ENCODE peak calls at places on chromosomes 12 and 14, in four cellular contexts. One of them, this sample, is unnamed.

GRCh38 chr12:116599285-116600122 is 40.3 kb downstream of the MAP1LC3B2 start:
- DNase-seq in activated CD4-positive, alpha-beta T cell treated with anti-CD3 and anti-CD28 coated beads, Interleukin-2, amount 10 ng/mL, durations not matched to agents 24 days and 14 days: peak
- DNase-seq in epithelial cell of esophagus: peak
- DNase-seq in GM18507: peak
- DNase-seq in this sample: no peak

GRCh38 chr12:108826115-108826806 is 31.1 kb downstream of the SSH1 start:
- DNase-seq in activated CD4-positive, alpha-beta T cell treated with anti-CD3 and anti-CD28 coated beads, Interleukin-2, amount 10 ng/mL, durations not matched to agents 24 days and 14 days: no peak
- DNase-seq in epithelial cell of esophagus: no peak
- DNase-seq in GM18507: no peak
- DNase-seq in this sample: no peak

GRCh38 chr12:93518725-93519124 is 51.4 kb downstream of the MRPL42 start:
- DNase-seq in activated CD4-positive, alpha-beta T cell treated with anti-CD3 and anti-CD28 coated beads, Interleukin-2, amount 10 ng/mL, durations not matched to agents 24 days and 14 days: no peak
- DNase-seq in epithelial cell of esophagus: peak
- DNase-seq in GM18507: no peak
- DNase-seq in this sample: no peak

GRCh38 chr12:93135286-93136239 is 206.5 kb upstream of the EEA1 start:
- DNase-seq in activated CD4-positive, alpha-beta T cell treated with anti-CD3 and anti-CD28 coated beads, Interleukin-2, amount 10 ng/mL, durations not matched to agents 24 days and 14 days: peak
- DNase-seq in epithelial cell of esophagus: no peak
- DNase-seq in GM18507: no peak
- DNase-seq in this sample: peak

GRCh38 chr12:34598352-34598827 is 576.1 kb downstream of the ALG10 start:
- DNase-seq in activated CD4-positive, alpha-beta T cell treated with anti-CD3 and anti-CD28 coated beads, Interleukin-2, amount 10 ng/mL, durations not matched to agents 24 days and 14 days: no peak
- DNase-seq in epithelial cell of esophagus: no peak
- DNase-seq in GM18507: no peak
- DNase-seq in this sample: no peak

GRCh38 chr12:79482323-79482722 is 208.4 kb downstream of the PAWR start:
- DNase-seq in activated CD4-positive, alpha-beta T cell treated with anti-CD3 and anti-CD28 coated beads, Interleukin-2, amount 10 ng/mL, durations not matched to agents 24 days and 14 days: no peak
- DNase-seq in epithelial cell of esophagus: no peak
- DNase-seq in GM18507: no peak
- DNase-seq in this sample: no peak

GRCh38 chr14:25090281-25090680 is 40.3 kb upstream of the STXBP6 start:
- DNase-seq in activated CD4-positive, alpha-beta T cell treated with anti-CD3 and anti-CD28 coated beads, Interleukin-2, amount 10 ng/mL, durations not matched to agents 24 days and 14 days: no peak
- DNase-seq in epithelial cell of esophagus: no peak
- DNase-seq in GM18507: no peak
- DNase-seq in this sample: no peak

GRCh38 chr12:62446741-62447452 is 19.7 kb upstream of the MON2 start:
- DNase-seq in activated CD4-positive, alpha-beta T cell treated with anti-CD3 and anti-CD28 coated beads, Interleukin-2, amount 10 ng/mL, durations not matched to agents 24 days and 14 days: no peak
- DNase-seq in epithelial cell of esophagus: no peak
- DNase-seq in GM18507: no peak
- DNase-seq in this sample: no peak

GRCh38 chr14:103705158-103705523 is 10.1 kb downstream of the XRCC3 start:
- DNase-seq in activated CD4-positive, alpha-beta T cell treated with anti-CD3 and anti-CD28 coated beads, Interleukin-2, amount 10 ng/mL, durations not matched to agents 24 days and 14 days: no peak
- DNase-seq in epithelial cell of esophagus: peak
- DNase-seq in GM18507: no peak
- DNase-seq in this sample: no peak

GRCh38 chr14:94003397-94003796 is 6.3 kb downstream of the CCDC197 start:
- DNase-seq in activated CD4-positive, alpha-beta T cell treated with anti-CD3 and anti-CD28 coated beads, Interleukin-2, amount 10 ng/mL, durations not matched to agents 24 days and 14 days: no peak
- DNase-seq in epithelial cell of esophagus: no peak
- DNase-seq in GM18507: no peak
- DNase-seq in this sample: no peak

GRCh38 chr14:100731846-100732765 is 5.4 kb downstream of the DLK1 start:
- DNase-seq in activated CD4-positive, alpha-beta T cell treated with anti-CD3 and anti-CD28 coated beads, Interleukin-2, amount 10 ng/mL, durations not matched to agents 24 days and 14 days: no peak
- DNase-seq in epithelial cell of esophagus: no peak
- DNase-seq in GM18507: no peak
- DNase-seq in this sample: no peak

GRCh38 chr12:41983394-41983793 is 161.3 kb downstream of the GXYLT1 start:
- DNase-seq in activated CD4-positive, alpha-beta T cell treated with anti-CD3 and anti-CD28 coated beads, Interleukin-2, amount 10 ng/mL, durations not matched to agents 24 days and 14 days: no peak
- DNase-seq in epithelial cell of esophagus: no peak
- DNase-seq in GM18507: no peak
- DNase-seq in this sample: no peak

GRCh38 chr12:102172436-102172835 is 25.2 kb downstream of the PMCH start:
- DNase-seq in activated CD4-positive, alpha-beta T cell treated with anti-CD3 and anti-CD28 coated beads, Interleukin-2, amount 10 ng/mL, durations not matched to agents 24 days and 14 days: no peak
- DNase-seq in epithelial cell of esophagus: no peak
- DNase-seq in GM18507: no peak
- DNase-seq in this sample: no peak

GRCh38 chr12:47403681-47404080 is 302.1 kb downstream of the RPAP3 start:
- DNase-seq in activated CD4-positive, alpha-beta T cell treated with anti-CD3 and anti-CD28 coated beads, Interleukin-2, amount 10 ng/mL, durations not matched to agents 24 days and 14 days: no peak
- DNase-seq in epithelial cell of esophagus: no peak
- DNase-seq in GM18507: no peak
- DNase-seq in this sample: no peak

This sample was measured in LNCaP clone FGC.